ENCODE peak calls at places on chromosome 7, in seven cellular contexts. One of them, this sample, is unnamed.

GRCh38 chr7:124057872-124058271 is 25.0 kb upstream of the TMEM229A start:
- DNase-seq in CD8-positive, alpha-beta memory T cell: no peak
- DNase-seq in LoVo: no peak
- DNase-seq in DMS53: no peak
- DNase-seq in activated CD4-positive, alpha-beta T cell treated with anti-CD3 and anti-CD28 coated beads, Interleukin-2, amount 50 U/mL, for 48 hours: no peak
- DNase-seq in MM.1S: no peak
- DNase-seq in ACHN: no peak
- DNase-seq in this sample: no peak

GRCh38 chr7:97752215-97752614 is 20.3 kb downstream of the TAC1 start:
- DNase-seq in CD8-positive, alpha-beta memory T cell: no peak
- DNase-seq in LoVo: no peak
- DNase-seq in DMS53: peak
- DNase-seq in activated CD4-positive, alpha-beta T cell treated with anti-CD3 and anti-CD28 coated beads, Interleukin-2, amount 50 U/mL, for 48 hours: no peak
- DNase-seq in MM.1S: no peak
- DNase-seq in ACHN: no peak
- DNase-seq in this sample: peak

GRCh38 chr7:85287126-85287825 is 100.4 kb upstream of the SEMA3D start:
- DNase-seq in CD8-positive, alpha-beta memory T cell: no peak
- DNase-seq in LoVo: no peak
- DNase-seq in DMS53: no peak
- DNase-seq in activated CD4-positive, alpha-beta T cell treated with anti-CD3 and anti-CD28 coated beads, Interleukin-2, amount 50 U/mL, for 48 hours: no peak
- DNase-seq in MM.1S: no peak
- DNase-seq in ACHN: no peak
- DNase-seq in this sample: no peak

GRCh38 chr7:24469118-24469517 is 104.1 kb upstream of the PALS2 start:
- DNase-seq in CD8-positive, alpha-beta memory T cell: no peak
- DNase-seq in LoVo: no peak
- DNase-seq in DMS53: no peak
- DNase-seq in activated CD4-positive, alpha-beta T cell treated with anti-CD3 and anti-CD28 coated beads, Interleukin-2, amount 50 U/mL, for 48 hours: no peak
- DNase-seq in MM.1S: no peak
- DNase-seq in ACHN: no peak
- DNase-seq in this sample: no peak

GRCh38 chr7:122137291-122138077 is 6.6 kb downstream of the AASS start:
- DNase-seq in CD8-positive, alpha-beta memory T cell: no peak
- DNase-seq in LoVo: peak
- DNase-seq in DMS53: peak
- DNase-seq in activated CD4-positive, alpha-beta T cell treated with anti-CD3 and anti-CD28 coated beads, Interleukin-2, amount 50 U/mL, for 48 hours: no peak
- DNase-seq in MM.1S: no peak
- DNase-seq in ACHN: peak
- DNase-seq in this sample: no peak

GRCh38 chr7:1889556-1890181 is 219.6 kb downstream of the ELFN1 start:
- DNase-seq in CD8-positive, alpha-beta memory T cell: no peak
- DNase-seq in LoVo: no peak
- DNase-seq in DMS53: no peak
- DNase-seq in activated CD4-positive, alpha-beta T cell treated with anti-CD3 and anti-CD28 coated beads, Interleukin-2, amount 50 U/mL, for 48 hours: no peak
- DNase-seq in MM.1S: no peak
- DNase-seq in ACHN: peak
- DNase-seq in this sample: no peak

GRCh38 chr7:4468320-4469102 is 213.6 kb upstream of the FOXK1 start:
- DNase-seq in CD8-positive, alpha-beta memory T cell: no peak
- DNase-seq in LoVo: no peak
- DNase-seq in DMS53: no peak
- DNase-seq in activated CD4-positive, alpha-beta T cell treated with anti-CD3 and anti-CD28 coated beads, Interleukin-2, amount 50 U/mL, for 48 hours: no peak
- DNase-seq in MM.1S: no peak
- DNase-seq in ACHN: no peak
- DNase-seq in this sample: no peak

GRCh38 chr7:30057741-30058140 is 29.5 kb downstream of the PLEKHA8 start:
- DNase-seq in CD8-positive, alpha-beta memory T cell: no peak
- DNase-seq in LoVo: no peak
- DNase-seq in DMS53: no peak
- DNase-seq in activated CD4-positive, alpha-beta T cell treated with anti-CD3 and anti-CD28 coated beads, Interleukin-2, amount 50 U/mL, for 48 hours: no peak
- DNase-seq in MM.1S: no peak
- DNase-seq in ACHN: no peak
- DNase-seq in this sample: no peak

GRCh38 chr7:151755131-151755787 is 121.7 kb downstream of the PRKAG2 start:
- DNase-seq in CD8-positive, alpha-beta memory T cell: no peak
- DNase-seq in LoVo: no peak
- DNase-seq in DMS53: no peak
- DNase-seq in activated CD4-positive, alpha-beta T cell treated with anti-CD3 and anti-CD28 coated beads, Interleukin-2, amount 50 U/mL, for 48 hours: no peak
- DNase-seq in MM.1S: no peak
- DNase-seq in ACHN: no peak
- DNase-seq in this sample: no peak

GRCh38 chr7:80014507-80014906 is 120.1 kb upstream of the GNAI1 start:
- DNase-seq in CD8-positive, alpha-beta memory T cell: no peak
- DNase-seq in LoVo: peak
- DNase-seq in DMS53: peak
- DNase-seq in activated CD4-positive, alpha-beta T cell treated with anti-CD3 and anti-CD28 coated beads, Interleukin-2, amount 50 U/mL, for 48 hours: no peak
- DNase-seq in MM.1S: peak
- DNase-seq in ACHN: peak
- DNase-seq in this sample: no peak

GRCh38 chr7:46554688-46555422 is 633.8 kb upstream of the IGFBP3 start:
- DNase-seq in CD8-positive, alpha-beta memory T cell: no peak
- DNase-seq in LoVo: no peak
- DNase-seq in DMS53: no peak
- DNase-seq in activated CD4-positive, alpha-beta T cell treated with anti-CD3 and anti-CD28 coated beads, Interleukin-2, amount 50 U/mL, for 48 hours: no peak
- DNase-seq in MM.1S: no peak
- DNase-seq in ACHN: peak
- DNase-seq in this sample: no peak

This sample was measured in LNCaP clone FGC.